ENCODE peak calls at places on chromosomes 13 and 19, in ten cellular contexts. One of them, this sample, is unnamed.
A peak's percentile ranks its signal among the peaks of the same experiment; 100 is the strongest.

GRCh38 chr13:19634129-19634740 is 776 bp downstream of the MPHOSPH8 start:
- DNase-seq in NCI-H2171 treated with DMSO at 0.1 percent for 48 hours: peak; percentile 0
- DNase-seq in stomach: peak; percentile 33
- DNase-seq in stimulated activated CD8-positive, alpha-beta memory T cell treated with anti-CD3 and anti-CD28 coated beads, Interleukin-12 subunit alpha, Interleukin-12 subunit beta, amount 100 ng/mL, for 4 hours: no peak
- DNase-seq in choroid plexus epithelial cell: peak; percentile 67
- DNase-seq in HAP-1: peak; percentile 24
- DNase-seq in neural crest cell: no peak
- DNase-seq in CD8-positive, alpha-beta memory T cell: no peak
- DNase-seq in NCI-H1105 treated with DMSO at 0.1 percent for 48 hours: no peak
- DNase-seq in RWPE1: no peak
- DNase-seq in this sample: peak; percentile 30

GRCh38 chr19:4678881-4679379 is 8.8 kb upstream of the MYDGF start:
- DNase-seq in NCI-H2171 treated with DMSO at 0.1 percent for 48 hours: no peak
- DNase-seq in stomach: no peak
- DNase-seq in stimulated activated CD8-positive, alpha-beta memory T cell treated with anti-CD3 and anti-CD28 coated beads, Interleukin-12 subunit alpha, Interleukin-12 subunit beta, amount 100 ng/mL, for 4 hours: no peak
- DNase-seq in choroid plexus epithelial cell: peak; percentile 26
- DNase-seq in HAP-1: peak; percentile 76
- DNase-seq in neural crest cell: no peak
- DNase-seq in CD8-positive, alpha-beta memory T cell: no peak
- DNase-seq in NCI-H1105 treated with DMSO at 0.1 percent for 48 hours: no peak
- DNase-seq in RWPE1: peak; percentile 48
- DNase-seq in this sample: no peak

GRCh38 chr13:105804561-105805190 is 730.8 kb downstream of the EFNB2 start:
- DNase-seq in NCI-H2171 treated with DMSO at 0.1 percent for 48 hours: no peak
- DNase-seq in stomach: no peak
- DNase-seq in stimulated activated CD8-positive, alpha-beta memory T cell treated with anti-CD3 and anti-CD28 coated beads, Interleukin-12 subunit alpha, Interleukin-12 subunit beta, amount 100 ng/mL, for 4 hours: no peak
- DNase-seq in choroid plexus epithelial cell: peak; percentile 63
- DNase-seq in HAP-1: no peak
- DNase-seq in neural crest cell: no peak
- DNase-seq in CD8-positive, alpha-beta memory T cell: no peak
- DNase-seq in NCI-H1105 treated with DMSO at 0.1 percent for 48 hours: no peak
- DNase-seq in RWPE1: no peak
- DNase-seq in this sample: no peak

GRCh38 chr13:52459668-52460067 is 4.4 kb downstream of the CKAP2 start:
- DNase-seq in NCI-H2171 treated with DMSO at 0.1 percent for 48 hours: no peak
- DNase-seq in stomach: no peak
- DNase-seq in stimulated activated CD8-positive, alpha-beta memory T cell treated with anti-CD3 and anti-CD28 coated beads, Interleukin-12 subunit alpha, Interleukin-12 subunit beta, amount 100 ng/mL, for 4 hours: no peak
- DNase-seq in choroid plexus epithelial cell: peak; percentile 45
- DNase-seq in HAP-1: no peak
- DNase-seq in neural crest cell: no peak
- DNase-seq in CD8-positive, alpha-beta memory T cell: no peak
- DNase-seq in NCI-H1105 treated with DMSO at 0.1 percent for 48 hours: no peak
- DNase-seq in RWPE1: peak; percentile 20
- DNase-seq in this sample: no peak

GRCh38 chr13:40595693-40596092 is 70.7 kb downstream of the FOXO1 start:
- DNase-seq in NCI-H2171 treated with DMSO at 0.1 percent for 48 hours: no peak
- DNase-seq in stomach: no peak
- DNase-seq in stimulated activated CD8-positive, alpha-beta memory T cell treated with anti-CD3 and anti-CD28 coated beads, Interleukin-12 subunit alpha, Interleukin-12 subunit beta, amount 100 ng/mL, for 4 hours: no peak
- DNase-seq in choroid plexus epithelial cell: no peak
- DNase-seq in HAP-1: no peak
- DNase-seq in neural crest cell: no peak
- DNase-seq in CD8-positive, alpha-beta memory T cell: no peak
- DNase-seq in NCI-H1105 treated with DMSO at 0.1 percent for 48 hours: no peak
- DNase-seq in RWPE1: no peak
- DNase-seq in this sample: peak; percentile 13

GRCh38 chr13:72431981-72432617 is 295.3 kb downstream of the MZT1 start:
- DNase-seq in NCI-H2171 treated with DMSO at 0.1 percent for 48 hours: peak; percentile 48
- DNase-seq in stomach: no peak
- DNase-seq in stimulated activated CD8-positive, alpha-beta memory T cell treated with anti-CD3 and anti-CD28 coated beads, Interleukin-12 subunit alpha, Interleukin-12 subunit beta, amount 100 ng/mL, for 4 hours: no peak
- DNase-seq in choroid plexus epithelial cell: peak; percentile 11
- DNase-seq in HAP-1: peak; percentile 59
- DNase-seq in neural crest cell: no peak
- DNase-seq in CD8-positive, alpha-beta memory T cell: no peak
- DNase-seq in NCI-H1105 treated with DMSO at 0.1 percent for 48 hours: no peak
- DNase-seq in RWPE1: no peak
- DNase-seq in this sample: no peak

GRCh38 chr13:109897988-109898623 is 111.7 kb upstream of the IRS2 start:
- DNase-seq in NCI-H2171 treated with DMSO at 0.1 percent for 48 hours: no peak
- DNase-seq in stomach: no peak
- DNase-seq in stimulated activated CD8-positive, alpha-beta memory T cell treated with anti-CD3 and anti-CD28 coated beads, Interleukin-12 subunit alpha, Interleukin-12 subunit beta, amount 100 ng/mL, for 4 hours: no peak
- DNase-seq in choroid plexus epithelial cell: no peak
- DNase-seq in HAP-1: no peak
- DNase-seq in neural crest cell: no peak
- DNase-seq in CD8-positive, alpha-beta memory T cell: no peak
- DNase-seq in NCI-H1105 treated with DMSO at 0.1 percent for 48 hours: no peak
- DNase-seq in RWPE1: no peak
- DNase-seq in this sample: no peak

GRCh38 chr19:45922281-45922680 is 7.7 kb upstream of the NANOS2 start:
- DNase-seq in NCI-H2171 treated with DMSO at 0.1 percent for 48 hours: no peak
- DNase-seq in stomach: no peak
- DNase-seq in stimulated activated CD8-positive, alpha-beta memory T cell treated with anti-CD3 and anti-CD28 coated beads, Interleukin-12 subunit alpha, Interleukin-12 subunit beta, amount 100 ng/mL, for 4 hours: no peak
- DNase-seq in choroid plexus epithelial cell: no peak
- DNase-seq in HAP-1: peak; percentile 43
- DNase-seq in neural crest cell: no peak
- DNase-seq in CD8-positive, alpha-beta memory T cell: no peak
- DNase-seq in NCI-H1105 treated with DMSO at 0.1 percent for 48 hours: no peak
- DNase-seq in RWPE1: no peak
- DNase-seq in this sample: no peak

GRCh38 chr19:40461669-40462221 is 3.8 kb downstream of the BLVRB start:
- DNase-seq in NCI-H2171 treated with DMSO at 0.1 percent for 48 hours: no peak
- DNase-seq in stomach: no peak
- DNase-seq in stimulated activated CD8-positive, alpha-beta memory T cell treated with anti-CD3 and anti-CD28 coated beads, Interleukin-12 subunit alpha, Interleukin-12 subunit beta, amount 100 ng/mL, for 4 hours: no peak
- DNase-seq in choroid plexus epithelial cell: no peak
- DNase-seq in HAP-1: no peak
- DNase-seq in neural crest cell: no peak
- DNase-seq in CD8-positive, alpha-beta memory T cell: no peak
- DNase-seq in NCI-H1105 treated with DMSO at 0.1 percent for 48 hours: no peak
- DNase-seq in RWPE1: no peak
- DNase-seq in this sample: no peak

GRCh38 chr13:48334534-48335127 is 31.1 kb downstream of the RB1 start:
- DNase-seq in NCI-H2171 treated with DMSO at 0.1 percent for 48 hours: peak; percentile 12
- DNase-seq in stomach: no peak
- DNase-seq in stimulated activated CD8-positive, alpha-beta memory T cell treated with anti-CD3 and anti-CD28 coated beads, Interleukin-12 subunit alpha, Interleukin-12 subunit beta, amount 100 ng/mL, for 4 hours: no peak
- DNase-seq in choroid plexus epithelial cell: peak; percentile 74
- DNase-seq in HAP-1: no peak
- DNase-seq in neural crest cell: no peak
- DNase-seq in CD8-positive, alpha-beta memory T cell: no peak
- DNase-seq in NCI-H1105 treated with DMSO at 0.1 percent for 48 hours: peak; percentile 50
- DNase-seq in RWPE1: peak; percentile 18
- DNase-seq in this sample: peak; percentile 39

GRCh38 chr19:1167687-1168561 is 6.1 kb downstream of the SBNO2 start:
- DNase-seq in NCI-H2171 treated with DMSO at 0.1 percent for 48 hours: no peak
- DNase-seq in stomach: no peak
- DNase-seq in stimulated activated CD8-positive, alpha-beta memory T cell treated with anti-CD3 and anti-CD28 coated beads, Interleukin-12 subunit alpha, Interleukin-12 subunit beta, amount 100 ng/mL, for 4 hours: no peak
- DNase-seq in choroid plexus epithelial cell: no peak
- DNase-seq in HAP-1: no peak
- DNase-seq in neural crest cell: no peak
- DNase-seq in CD8-positive, alpha-beta memory T cell: no peak
- DNase-seq in NCI-H1105 treated with DMSO at 0.1 percent for 48 hours: no peak
- DNase-seq in RWPE1: no peak
- DNase-seq in this sample: no peak

GRCh38 chr19:2722541-2723344 is 1.6 kb upstream of the DIRAS1 start:
- DNase-seq in NCI-H2171 treated with DMSO at 0.1 percent for 48 hours: no peak
- DNase-seq in stomach: peak; percentile 78
- DNase-seq in stimulated activated CD8-positive, alpha-beta memory T cell treated with anti-CD3 and anti-CD28 coated beads, Interleukin-12 subunit alpha, Interleukin-12 subunit beta, amount 100 ng/mL, for 4 hours: no peak
- DNase-seq in choroid plexus epithelial cell: peak; percentile 69
- DNase-seq in HAP-1: no peak
- DNase-seq in neural crest cell: no peak
- DNase-seq in CD8-positive, alpha-beta memory T cell: no peak
- DNase-seq in NCI-H1105 treated with DMSO at 0.1 percent for 48 hours: no peak
- DNase-seq in RWPE1: peak; percentile 66
- DNase-seq in this sample: peak; percentile 64

GRCh38 chr19:56066152-56067023 is 54.7 kb downstream of the ZNF787 start:
- DNase-seq in NCI-H2171 treated with DMSO at 0.1 percent for 48 hours: peak; percentile 43
- DNase-seq in stomach: peak; percentile 74
- DNase-seq in stimulated activated CD8-positive, alpha-beta memory T cell treated with anti-CD3 and anti-CD28 coated beads, Interleukin-12 subunit alpha, Interleukin-12 subunit beta, amount 100 ng/mL, for 4 hours: peak; percentile 34
- DNase-seq in choroid plexus epithelial cell: peak; percentile 46
- DNase-seq in HAP-1: peak; percentile 84
- DNase-seq in neural crest cell: peak; percentile 80
- DNase-seq in CD8-positive, alpha-beta memory T cell: peak; percentile 51
- DNase-seq in NCI-H1105 treated with DMSO at 0.1 percent for 48 hours: peak; percentile 78
- DNase-seq in RWPE1: peak; percentile 74
- DNase-seq in this sample: peak; percentile 84

GRCh38 chr19:12695090-12695489 is 1.3 kb downstream of the FBXW9 start:
- DNase-seq in NCI-H2171 treated with DMSO at 0.1 percent for 48 hours: no peak
- DNase-seq in stomach: no peak
- DNase-seq in stimulated activated CD8-positive, alpha-beta memory T cell treated with anti-CD3 and anti-CD28 coated beads, Interleukin-12 subunit alpha, Interleukin-12 subunit beta, amount 100 ng/mL, for 4 hours: no peak
- DNase-seq in choroid plexus epithelial cell: no peak
- DNase-seq in HAP-1: no peak
- DNase-seq in neural crest cell: no peak
- DNase-seq in CD8-positive, alpha-beta memory T cell: no peak
- DNase-seq in NCI-H1105 treated with DMSO at 0.1 percent for 48 hours: no peak
- DNase-seq in RWPE1: no peak
- DNase-seq in this sample: no peak

GRCh38 chr19:51489113-51489512 is 10.8 kb downstream of the CEACAM18 start:
- DNase-seq in NCI-H2171 treated with DMSO at 0.1 percent for 48 hours: no peak
- DNase-seq in stomach: no peak
- DNase-seq in stimulated activated CD8-positive, alpha-beta memory T cell treated with anti-CD3 and anti-CD28 coated beads, Interleukin-12 subunit alpha, Interleukin-12 subunit beta, amount 100 ng/mL, for 4 hours: no peak
- DNase-seq in choroid plexus epithelial cell: no peak
- DNase-seq in HAP-1: no peak
- DNase-seq in neural crest cell: no peak
- DNase-seq in CD8-positive, alpha-beta memory T cell: no peak
- DNase-seq in NCI-H1105 treated with DMSO at 0.1 percent for 48 hours: no peak
- DNase-seq in RWPE1: no peak
- DNase-seq in this sample: no peak

GRCh38 chr19:4088065-4088679 is 21.5 kb upstream of the ZBTB7A start:
- DNase-seq in NCI-H2171 treated with DMSO at 0.1 percent for 48 hours: no peak
- DNase-seq in stomach: no peak
- DNase-seq in stimulated activated CD8-positive, alpha-beta memory T cell treated with anti-CD3 and anti-CD28 coated beads, Interleukin-12 subunit alpha, Interleukin-12 subunit beta, amount 100 ng/mL, for 4 hours: no peak
- DNase-seq in choroid plexus epithelial cell: no peak
- DNase-seq in HAP-1: no peak
- DNase-seq in neural crest cell: no peak
- DNase-seq in CD8-positive, alpha-beta memory T cell: no peak
- DNase-seq in NCI-H1105 treated with DMSO at 0.1 percent for 48 hours: no peak
- DNase-seq in RWPE1: no peak
- DNase-seq in this sample: no peak

GRCh38 chr13:26019241-26019640 is 32.6 kb downstream of the SHISA2 start:
- DNase-seq in NCI-H2171 treated with DMSO at 0.1 percent for 48 hours: no peak
- DNase-seq in stomach: no peak
- DNase-seq in stimulated activated CD8-positive, alpha-beta memory T cell treated with anti-CD3 and anti-CD28 coated beads, Interleukin-12 subunit alpha, Interleukin-12 subunit beta, amount 100 ng/mL, for 4 hours: no peak
- DNase-seq in choroid plexus epithelial cell: no peak
- DNase-seq in HAP-1: no peak
- DNase-seq in neural crest cell: no peak
- DNase-seq in CD8-positive, alpha-beta memory T cell: no peak
- DNase-seq in NCI-H1105 treated with DMSO at 0.1 percent for 48 hours: no peak
- DNase-seq in RWPE1: no peak
- DNase-seq in this sample: no peak

GRCh38 chr19:35903550-35904179 is 1.3 kb downstream of the HCST start:
- DNase-seq in NCI-H2171 treated with DMSO at 0.1 percent for 48 hours: peak; percentile 11
- DNase-seq in stomach: peak; percentile 77
- DNase-seq in stimulated activated CD8-positive, alpha-beta memory T cell treated with anti-CD3 and anti-CD28 coated beads, Interleukin-12 subunit alpha, Interleukin-12 subunit beta, amount 100 ng/mL, for 4 hours: peak; percentile 84
- DNase-seq in choroid plexus epithelial cell: peak; percentile 62
- DNase-seq in HAP-1: peak; percentile 79
- DNase-seq in neural crest cell: no peak
- DNase-seq in CD8-positive, alpha-beta memory T cell: peak; percentile 84
- DNase-seq in NCI-H1105 treated with DMSO at 0.1 percent for 48 hours: no peak
- DNase-seq in RWPE1: peak; percentile 33
- DNase-seq in this sample: peak; percentile 78

GRCh38 chr19:13262450-13262849 is 112.2 kb downstream of the IER2 start:
- DNase-seq in NCI-H2171 treated with DMSO at 0.1 percent for 48 hours: peak; percentile 51
- DNase-seq in stomach: no peak
- DNase-seq in stimulated activated CD8-positive, alpha-beta memory T cell treated with anti-CD3 and anti-CD28 coated beads, Interleukin-12 subunit alpha, Interleukin-12 subunit beta, amount 100 ng/mL, for 4 hours: no peak
- DNase-seq in choroid plexus epithelial cell: peak; percentile 74
- DNase-seq in HAP-1: no peak
- DNase-seq in neural crest cell: no peak
- DNase-seq in CD8-positive, alpha-beta memory T cell: no peak
- DNase-seq in NCI-H1105 treated with DMSO at 0.1 percent for 48 hours: peak; percentile 34
- DNase-seq in RWPE1: peak; percentile 72
- DNase-seq in this sample: peak; percentile 72

GRCh38 chr19:55426042-55426441 is 17.1 kb downstream of the SHISA7 start:
- DNase-seq in NCI-H2171 treated with DMSO at 0.1 percent for 48 hours: no peak
- DNase-seq in stomach: no peak
- DNase-seq in stimulated activated CD8-positive, alpha-beta memory T cell treated with anti-CD3 and anti-CD28 coated beads, Interleukin-12 subunit alpha, Interleukin-12 subunit beta, amount 100 ng/mL, for 4 hours: no peak
- DNase-seq in choroid plexus epithelial cell: no peak
- DNase-seq in HAP-1: no peak
- DNase-seq in neural crest cell: no peak
- DNase-seq in CD8-positive, alpha-beta memory T cell: no peak
- DNase-seq in NCI-H1105 treated with DMSO at 0.1 percent for 48 hours: no peak
- DNase-seq in RWPE1: no peak
- DNase-seq in this sample: no peak

GRCh38 chr19:21765151-21765550 is 2.2 kb downstream of the ZNF100 start:
- DNase-seq in NCI-H2171 treated with DMSO at 0.1 percent for 48 hours: peak; percentile 13
- DNase-seq in stomach: no peak
- DNase-seq in stimulated activated CD8-positive, alpha-beta memory T cell treated with anti-CD3 and anti-CD28 coated beads, Interleukin-12 subunit alpha, Interleukin-12 subunit beta, amount 100 ng/mL, for 4 hours: no peak
- DNase-seq in choroid plexus epithelial cell: no peak
- DNase-seq in HAP-1: no peak
- DNase-seq in neural crest cell: no peak
- DNase-seq in CD8-positive, alpha-beta memory T cell: no peak
- DNase-seq in NCI-H1105 treated with DMSO at 0.1 percent for 48 hours: no peak
- DNase-seq in RWPE1: no peak
- DNase-seq in this sample: peak; percentile 7

This sample was measured in hepatocyte.